ENCODE peak calls at places on chromosomes 13 and 19, in nine cellular contexts. One of them, this sample, is unnamed.

GRCh38 chr19:4130635-4131438 is 6.9 kb upstream of the MAP2K2 start:
- DNase-seq in GM23248: peak; percentile 71
- DNase-seq in hepatocyte: peak; percentile 76
- DNase-seq in MM.1S: no peak
- DNase-seq in PC-3: peak; percentile 58
- DNase-seq in OCI-LY7: no peak
- DNase-seq in HCT116: peak; percentile 40
- DNase-seq in SK-N-SH: no peak
- DNase-seq in GM23338: no peak
- DNase-seq in this sample: peak; percentile 46

GRCh38 chr13:112637017-112637801 is 49.3 kb upstream of the TUBGCP3 start:
- DNase-seq in GM23338: peak; percentile 51
- DNase-seq in SK-N-SH: no peak
- DNase-seq in GM23248: no peak
- DNase-seq in HCT116: no peak
- DNase-seq in OCI-LY7: no peak
- DNase-seq in MM.1S: no peak
- DNase-seq in PC-3: no peak
- DNase-seq in hepatocyte: no peak
- DNase-seq in this sample: no peak

GRCh38 chr19:44430956-44431355 is 17.3 kb downstream of the ZNF229 start:
- DNase-seq in HCT116: no peak
- DNase-seq in GM23338: no peak
- DNase-seq in PC-3: peak; percentile 57
- DNase-seq in GM23248: peak; percentile 30
- DNase-seq in hepatocyte: no peak
- DNase-seq in SK-N-SH: no peak
- DNase-seq in OCI-LY7: no peak
- DNase-seq in MM.1S: no peak
- DNase-seq in this sample: no peak

GRCh38 chr13:99434258-99434788 is 66.9 kb upstream of the TM9SF2 start:
- DNase-seq in HCT116: no peak
- DNase-seq in SK-N-SH: no peak
- DNase-seq in GM23248: no peak
- DNase-seq in GM23338: peak; percentile 73
- DNase-seq in hepatocyte: peak; percentile 33
- DNase-seq in PC-3: no peak
- DNase-seq in MM.1S: no peak
- DNase-seq in OCI-LY7: no peak
- DNase-seq in this sample: no peak

GRCh38 chr13:98549006-98549727 is 27.7 kb downstream of the STK24 start:
- DNase-seq in HCT116: no peak
- DNase-seq in GM23338: no peak
- DNase-seq in OCI-LY7: no peak
- DNase-seq in PC-3: peak; percentile 29
- DNase-seq in SK-N-SH: no peak
- DNase-seq in hepatocyte: no peak
- DNase-seq in GM23248: peak; percentile 94
- DNase-seq in MM.1S: no peak
- DNase-seq in this sample: no peak

GRCh38 chr19:10290876-10291553 is 1.3 kb downstream of the ICAM5 start:
- DNase-seq in HCT116: peak; percentile 50
- DNase-seq in PC-3: peak; percentile 56
- DNase-seq in GM23338: peak; percentile 76
- DNase-seq in GM23248: peak; percentile 80
- DNase-seq in SK-N-SH: peak; percentile 70
- DNase-seq in OCI-LY7: peak; percentile 42
- DNase-seq in hepatocyte: peak; percentile 58
- DNase-seq in MM.1S: peak; percentile 32
- DNase-seq in this sample: no peak

GRCh38 chr13:63184693-63185092 is 1769.0 kb upstream of the PCDH20 start:
- DNase-seq in OCI-LY7: no peak
- DNase-seq in SK-N-SH: no peak
- DNase-seq in MM.1S: no peak
- DNase-seq in hepatocyte: no peak
- DNase-seq in GM23338: peak; percentile 84
- DNase-seq in GM23248: peak; percentile 38
- DNase-seq in PC-3: peak; percentile 68
- DNase-seq in HCT116: peak; percentile 24
- DNase-seq in this sample: no peak

GRCh38 chr13:42847891-42848663 is 66.7 kb downstream of the FAM216B start:
- DNase-seq in HCT116: no peak
- DNase-seq in MM.1S: no peak
- DNase-seq in SK-N-SH: no peak
- DNase-seq in GM23338: no peak
- DNase-seq in OCI-LY7: no peak
- DNase-seq in GM23248: peak; percentile 95
- DNase-seq in PC-3: no peak
- DNase-seq in hepatocyte: no peak
- DNase-seq in this sample: no peak

GRCh38 chr19:14367016-14367415 is 14.2 kb upstream of the ADGRE5 start:
- DNase-seq in MM.1S: no peak
- DNase-seq in GM23338: no peak
- DNase-seq in OCI-LY7: no peak
- DNase-seq in HCT116: no peak
- DNase-seq in hepatocyte: no peak
- DNase-seq in GM23248: no peak
- DNase-seq in PC-3: no peak
- DNase-seq in SK-N-SH: no peak
- DNase-seq in this sample: no peak

GRCh38 chr19:14369399-14370168 is 11.7 kb upstream of the ADGRE5 start:
- DNase-seq in hepatocyte: no peak
- DNase-seq in MM.1S: no peak
- DNase-seq in GM23338: no peak
- DNase-seq in GM23248: peak; percentile 82
- DNase-seq in PC-3: no peak
- DNase-seq in SK-N-SH: no peak
- DNase-seq in OCI-LY7: no peak
- DNase-seq in HCT116: no peak
- DNase-seq in this sample: no peak

GRCh38 chr19:14368011-14368513 is 13.2 kb upstream of the ADGRE5 start:
- DNase-seq in MM.1S: peak; percentile 56
- DNase-seq in GM23338: no peak
- DNase-seq in HCT116: no peak
- DNase-seq in OCI-LY7: peak; percentile 34
- DNase-seq in hepatocyte: no peak
- DNase-seq in GM23248: no peak
- DNase-seq in SK-N-SH: no peak
- DNase-seq in PC-3: no peak
- DNase-seq in this sample: no peak

GRCh38 chr19:14371321-14371821 is 9.9 kb upstream of the ADGRE5 start:
- DNase-seq in OCI-LY7: no peak
- DNase-seq in HCT116: no peak
- DNase-seq in SK-N-SH: no peak
- DNase-seq in PC-3: no peak
- DNase-seq in GM23338: no peak
- DNase-seq in MM.1S: no peak
- DNase-seq in hepatocyte: no peak
- DNase-seq in GM23248: no peak
- DNase-seq in this sample: no peak

DNA sequence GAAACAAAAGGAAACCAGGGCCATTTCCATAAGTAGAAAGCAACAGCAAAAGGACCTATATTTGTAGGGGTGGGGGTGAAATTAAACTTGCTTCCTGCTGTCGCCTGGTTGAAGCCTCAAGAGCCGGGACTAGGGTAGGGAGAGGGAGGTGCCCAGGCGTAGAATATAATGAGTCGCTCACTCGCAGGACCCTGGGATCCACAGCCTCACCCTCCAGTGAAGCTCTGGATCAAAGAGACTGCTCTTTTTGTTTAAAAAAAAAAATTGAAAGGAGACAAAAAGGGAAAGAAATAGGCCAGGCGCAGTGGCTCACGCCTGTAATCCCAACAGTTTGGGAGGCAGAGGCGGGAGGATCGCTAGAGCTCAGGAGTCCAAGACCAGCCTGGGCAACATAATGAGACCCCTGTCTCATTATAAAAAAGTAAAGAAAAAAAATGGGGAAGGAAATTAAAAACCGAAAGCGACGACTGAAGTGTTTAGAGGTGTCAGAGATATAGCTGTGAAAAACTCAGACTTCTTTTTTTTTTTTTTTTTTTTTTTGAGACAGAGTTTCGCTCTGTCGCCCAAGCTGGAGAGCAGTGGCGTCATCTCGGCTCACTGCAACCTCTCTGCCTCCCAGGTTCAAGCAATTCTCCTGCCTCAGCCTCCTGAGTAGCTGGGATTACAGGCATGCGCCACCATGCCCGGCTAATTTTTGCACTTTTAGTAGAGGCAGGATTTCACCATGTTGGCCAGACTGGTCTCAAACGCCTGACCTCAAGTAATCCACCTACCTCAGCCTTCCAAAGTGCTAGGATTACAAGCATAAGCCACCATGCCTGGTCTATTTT is 10.9 kb upstream of the ADGRE5 start:
- DNase-seq in GM23248: peak; percentile 32
- DNase-seq in OCI-LY7: peak; percentile 69
- DNase-seq in HCT116: no peak
- DNase-seq in MM.1S: no peak
- DNase-seq in PC-3: no peak
- DNase-seq in GM23338: no peak
- DNase-seq in hepatocyte: no peak
- DNase-seq in SK-N-SH: no peak
- DNase-seq in this sample: no peak
- H3K4me2 ChIP-seq in GM23248: peak overlapping the region; percentile 60
- H3K4me2 ChIP-seq in OCI-LY7: peak overlapping the region; percentile 74
- H3K4me2 ChIP-seq in HCT116: no peak overlapping the region
- H3K4me2 ChIP-seq in MM.1S: no peak overlapping the region
- H3K4me2 ChIP-seq in PC-3: no peak overlapping the region
- H3K4me2 ChIP-seq in GM23338: peak overlapping the region; percentile 3
- H3K4me2 ChIP-seq in hepatocyte: no peak overlapping the region
- H3K4me2 ChIP-seq in SK-N-SH: no peak overlapping the region
- H3K4me2 ChIP-seq in this sample: no peak overlapping the region

DNA sequence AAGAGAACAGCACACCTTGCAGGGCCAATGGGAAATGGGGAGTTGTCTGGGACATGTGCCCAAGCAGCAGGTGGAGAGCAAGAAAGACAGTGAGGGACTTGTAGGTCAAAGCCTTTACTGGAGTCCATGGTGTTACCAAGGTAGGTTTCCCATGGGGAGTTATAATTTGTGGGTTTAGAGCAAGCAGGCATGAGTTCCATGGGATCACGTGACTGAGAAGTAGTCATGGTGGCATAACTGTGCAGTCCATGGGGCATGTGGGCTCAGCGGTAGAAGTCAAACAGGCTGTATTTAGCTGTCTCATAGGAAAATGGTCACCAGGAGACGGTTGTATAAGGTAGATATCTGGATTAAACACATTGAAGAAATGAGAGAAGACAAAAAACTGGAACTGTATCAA is 715.1 kb downstream of the SLITRK1 start:
- DNase-seq in OCI-LY7: no peak
- DNase-seq in GM23248: no peak
- DNase-seq in PC-3: no peak
- DNase-seq in MM.1S: no peak
- DNase-seq in hepatocyte: no peak
- DNase-seq in SK-N-SH: no peak
- DNase-seq in HCT116: no peak
- DNase-seq in GM23338: no peak
- DNase-seq in this sample: no peak
- H3K9me2 ChIP-seq in OCI-LY7: no peaks in the 10 kb centered on the region
- H3K9me2 ChIP-seq in GM23248: no peaks in the 10 kb centered on the region
- H3K9me2 ChIP-seq in PC-3: no peaks in the 10 kb centered on the region
- H3K9me2 ChIP-seq in MM.1S: no peaks in the 10 kb centered on the region
- H3K9me2 ChIP-seq in hepatocyte: no peaks in the 10 kb centered on the region
- H3K9me2 ChIP-seq in SK-N-SH: no peaks in the 10 kb centered on the region
- H3K9me2 ChIP-seq in HCT116: no peaks in the 10 kb centered on the region
- H3K9me2 ChIP-seq in GM23338: no peaks in the 10 kb centered on the region
- H3K9me2 ChIP-seq in this sample: no peaks in the 10 kb centered on the region

GRCh38 chr13:80361298-80361697 is 20.4 kb upstream of the SPRY2 start:
- DNase-seq in SK-N-SH: no peak
- DNase-seq in PC-3: no peak
- DNase-seq in OCI-LY7: no peak
- DNase-seq in GM23248: no peak
- DNase-seq in hepatocyte: no peak
- DNase-seq in GM23338: no peak
- DNase-seq in MM.1S: no peak
- DNase-seq in HCT116: no peak
- DNase-seq in this sample: no peak

GRCh38 chr13:80362488-80362887 is 21.6 kb upstream of the SPRY2 start:
- DNase-seq in HCT116: no peak
- DNase-seq in hepatocyte: no peak
- DNase-seq in SK-N-SH: no peak
- DNase-seq in OCI-LY7: no peak
- DNase-seq in MM.1S: no peak
- DNase-seq in GM23248: no peak
- DNase-seq in GM23338: no peak
- DNase-seq in PC-3: no peak
- DNase-seq in this sample: no peak

GRCh38 chr13:80360298-80360827 is 19.4 kb upstream of the SPRY2 start:
- DNase-seq in OCI-LY7: no peak
- DNase-seq in MM.1S: no peak
- DNase-seq in HCT116: no peak
- DNase-seq in SK-N-SH: no peak
- DNase-seq in PC-3: no peak
- DNase-seq in GM23248: no peak
- DNase-seq in hepatocyte: no peak
- DNase-seq in GM23338: no peak
- DNase-seq in this sample: no peak

GRCh38 chr13:80363890-80364503 is 23.1 kb upstream of the SPRY2 start:
- DNase-seq in GM23338: peak; percentile 67
- DNase-seq in PC-3: peak; percentile 49
- DNase-seq in OCI-LY7: peak; percentile 15
- DNase-seq in SK-N-SH: peak; percentile 56
- DNase-seq in MM.1S: no peak
- DNase-seq in GM23248: peak; percentile 67
- DNase-seq in hepatocyte: peak; percentile 47
- DNase-seq in HCT116: no peak
- DNase-seq in this sample: no peak

DNA sequence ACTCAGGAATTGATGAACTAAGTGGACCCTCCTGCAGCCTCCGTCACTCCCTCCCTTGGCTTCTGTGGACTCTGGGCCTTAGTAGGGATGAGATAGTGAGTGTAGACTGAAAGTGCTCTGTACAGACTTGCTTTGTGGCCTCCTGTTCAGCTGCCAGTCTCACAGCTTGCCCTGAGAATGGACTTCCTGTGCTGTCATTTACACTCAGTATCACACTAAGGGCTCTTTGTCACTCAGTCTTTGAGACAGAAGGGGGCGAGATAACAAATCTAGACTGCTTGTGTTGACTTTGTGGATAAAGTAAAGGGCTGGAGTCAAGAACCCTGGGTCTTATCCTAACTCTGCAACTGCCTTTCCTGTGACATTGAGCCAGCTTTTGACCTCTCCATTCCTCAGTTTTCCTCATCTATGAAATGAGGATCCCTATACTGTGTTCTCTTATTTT is 21.0 kb upstream of the SPRY2 start:
- DNase-seq in PC-3: peak; percentile 21
- DNase-seq in GM23248: no peak
- DNase-seq in GM23338: peak; percentile 60
- DNase-seq in MM.1S: peak; percentile 58
- DNase-seq in hepatocyte: peak; percentile 23
- DNase-seq in OCI-LY7: peak; percentile 6
- DNase-seq in SK-N-SH: no peak
- DNase-seq in HCT116: no peak
- DNase-seq in this sample: no peak
- H3K4me2 ChIP-seq in PC-3: no peak overlapping the region
- H3K4me2 ChIP-seq in GM23248: no peak overlapping the region
- H3K4me2 ChIP-seq in GM23338: peak overlapping the region; percentile 29
- H3K4me2 ChIP-seq in MM.1S: no peak overlapping the region
- H3K4me2 ChIP-seq in hepatocyte: no peak overlapping the region
- H3K4me2 ChIP-seq in OCI-LY7: no peak overlapping the region
- H3K4me2 ChIP-seq in SK-N-SH: no peak overlapping the region
- H3K4me2 ChIP-seq in HCT116: no peak overlapping the region
- H3K4me2 ChIP-seq in this sample: no peak overlapping the region

GRCh38 chr19:38392707-38393308 is 4.3 kb downstream of the SPRED3 start:
- DNase-seq in hepatocyte: peak; percentile 81
- DNase-seq in PC-3: peak; percentile 10
- DNase-seq in GM23338: no peak
- DNase-seq in MM.1S: no peak
- DNase-seq in SK-N-SH: no peak
- DNase-seq in OCI-LY7: no peak
- DNase-seq in GM23248: peak; percentile 80
- DNase-seq in HCT116: no peak
- DNase-seq in this sample: no peak

GRCh38 chr19:38389957-38390924 is 1.7 kb downstream of the SPRED3 start:
- DNase-seq in SK-N-SH: peak; percentile 36
- DNase-seq in GM23338: no peak
- DNase-seq in GM23248: no peak
- DNase-seq in HCT116: no peak
- DNase-seq in MM.1S: no peak
- DNase-seq in PC-3: no peak
- DNase-seq in hepatocyte: no peak
- DNase-seq in OCI-LY7: no peak
- DNase-seq in this sample: no peak

GRCh38 chr19:38391911-38392464 is 3.5 kb downstream of the SPRED3 start:
- DNase-seq in hepatocyte: no peak
- DNase-seq in GM23338: no peak
- DNase-seq in HCT116: no peak
- DNase-seq in GM23248: no peak
- DNase-seq in MM.1S: no peak
- DNase-seq in OCI-LY7: no peak
- DNase-seq in PC-3: no peak
- DNase-seq in SK-N-SH: no peak
- DNase-seq in this sample: no peak

GRCh38 chr19:38395381-38396127 is 7.1 kb downstream of the SPRED3 start:
- DNase-seq in SK-N-SH: no peak
- DNase-seq in OCI-LY7: no peak
- DNase-seq in MM.1S: no peak
- DNase-seq in HCT116: no peak
- DNase-seq in GM23248: no peak
- DNase-seq in hepatocyte: no peak
- DNase-seq in PC-3: no peak
- DNase-seq in GM23338: peak; percentile 40
- DNase-seq in this sample: no peak

DNA sequence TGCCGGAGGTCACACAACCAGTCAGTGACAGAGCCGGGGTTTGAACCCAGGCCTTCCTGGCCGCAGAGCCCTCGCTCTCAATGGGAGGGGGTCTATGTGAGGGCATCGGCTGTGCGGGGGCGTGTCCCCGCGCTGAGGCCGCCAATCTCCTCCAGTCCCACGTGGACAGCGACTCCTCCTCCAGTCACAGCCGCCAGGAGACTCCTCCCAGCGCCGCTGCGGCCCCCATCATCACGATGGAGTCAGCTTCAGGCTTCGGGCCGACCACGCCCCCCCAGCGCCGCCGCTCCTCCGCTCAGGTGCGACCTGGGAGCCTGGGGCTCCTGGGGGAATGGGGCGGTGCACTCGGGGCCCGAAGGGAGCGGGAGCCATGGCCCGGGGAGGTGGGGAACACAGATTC is 6.0 kb downstream of the SPRED3 start:
- DNase-seq in SK-N-SH: no peak
- DNase-seq in GM23248: peak; percentile 37
- DNase-seq in OCI-LY7: peak; percentile 24
- DNase-seq in MM.1S: no peak
- DNase-seq in GM23338: peak; percentile 99
- DNase-seq in hepatocyte: peak; percentile 54
- DNase-seq in HCT116: no peak
- DNase-seq in PC-3: no peak
- DNase-seq in this sample: no peak
- H3K9me2 ChIP-seq in SK-N-SH: no peaks in the 10 kb centered on the region
- H3K9me2 ChIP-seq in GM23248: no peaks in the 10 kb centered on the region
- H3K9me2 ChIP-seq in OCI-LY7: no peaks in the 10 kb centered on the region
- H3K9me2 ChIP-seq in MM.1S: no peaks in the 10 kb centered on the region
- H3K9me2 ChIP-seq in GM23338: peaks cover 6% of the 10 kb centered on the region
- H3K9me2 ChIP-seq in hepatocyte: no peaks in the 10 kb centered on the region
- H3K9me2 ChIP-seq in HCT116: no peaks in the 10 kb centered on the region
- H3K9me2 ChIP-seq in PC-3: no peaks in the 10 kb centered on the region
- H3K9me2 ChIP-seq in this sample: no peaks in the 10 kb centered on the region